ENCODE peak calls at places on chromosomes 5 and 9, in seven cellular contexts. G is T-helper 9 cell; S is kidney tubule cell; L is fibroblast of pulmonary artery; B is esophagus squamous epithelium; F is stimulated activated CD4-positive, alpha-beta T cell treated with anti-CD3 and anti-CD28 coated beads, Interleukin-2, amount 100 ng/mL, for 24 hours; R is NCI-H446 treated with DMSO at 0.1 percent for 48 hours. U is an unnamed sample.

GRCh38 chr5:164252-164651 is 27.0 kb upstream of the LRRC14B start:
- DNase-seq in G (no peak), S (no peak), L (no peak), B (no peak), F (no peak), R (no peak), U (no peak)

GRCh38 chr5:135880801-135881200 is 14.8 kb downstream of the IL9 start:
- DNase-seq in G (no peak), S (peak), L (no peak), B (no peak), F (no peak), R (no peak), U (peak)

GRCh38 chr9:88024896-88025295 is 50.6 kb upstream of the CDK20 start:
- DNase-seq in G (no peak), S (no peak), L (no peak), B (no peak), F (no peak), R (no peak), U (no peak)

GRCh38 chr9:133713960-133714495 is 24.1 kb downstream of the SARDH start:
- DNase-seq in G (no peak), S (no peak), L (no peak), B (no peak), F (no peak), R (no peak), U (no peak)

GRCh38 chr5:378301-378891 is 56.9 kb downstream of the AHRR start:
- DNase-seq in G (no peak), S (no peak), L (no peak), B (no peak), F (peak), R (no peak), U (no peak)

GRCh38 chr9:93959739-93960154 is 4.6 kb upstream of the BARX1 start:
- DNase-seq in G (no peak), S (no peak), L (no peak), B (no peak), F (no peak), R (no peak), U (no peak)

GRCh38 chr9:116475201-116475600 is 211.9 kb upstream of the TRIM32 start:
- DNase-seq in G (no peak), S (peak), L (peak), B (no peak), F (no peak), R (no peak), U (peak)

GRCh38 chr5:81848368-81848767 is 97.5 kb upstream of the SSBP2 start:
- DNase-seq in G (no peak), S (no peak), L (peak), B (no peak), F (no peak), R (no peak), U (no peak)

GRCh38 chr9:21454149-21454548 is 13.9 kb downstream of the IFNA1 start:
- DNase-seq in G (no peak), S (peak), L (peak), B (no peak), F (no peak), R (no peak), U (peak)

GRCh38 chr9:132694144-132694543 is 23.9 kb downstream of the GTF3C4 start:
- DNase-seq in G (no peak), S (peak), L (peak), B (no peak), F (no peak), R (no peak), U (peak)

GRCh38 chr5:34944044-34944443 is 14.7 kb downstream of the DNAJC21 start:
- DNase-seq in G (no peak), S (no peak), L (no peak), B (no peak), F (no peak), R (no peak), U (no peak)

GRCh38 chr9:88805217-88805943 is 185.9 kb upstream of the S1PR3 start:
- DNase-seq in G (no peak), S (no peak), L (no peak), B (no peak), F (no peak), R (no peak), U (no peak)

U was measured in mammary epithelial cell.